ENCODE peak calls at places on chromosomes 3 and 15, in six cellular contexts. F is A549; K is HTR-8/SVneo; L is stimulated activated naive CD4-positive, alpha-beta T cell; N is NT2/D1; G is HFF-Myc. R is an unnamed sample.

GRCh38 chr3:186073641-186074040 is 35.2 kb downstream of the ETV5 start:
- DNase-seq in F (no peak), K (no peak), L (no peak), N (no peak), G (no peak), R (no peak)

GRCh38 chr15:58454950-58455401 is 23.2 kb downstream of the LIPC start:
- DNase-seq in F (no peak), K (no peak), L (no peak), N (no peak), G (no peak), R (no peak)

GRCh38 chr3:125194849-125195601 is 17.5 kb downstream of the SLC12A8 start:
- DNase-seq in F (no peak), K (no peak), L (no peak), N (no peak), G (peak), R (no peak)

GRCh38 chr15:67091073-67091965 is 25.9 kb downstream of the SMAD3 start:
- DNase-seq in F (peak), K (peak), L (no peak), N (no peak), G (peak), R (peak)

GRCh38 chr15:56468271-56468912 is 3.5 kb upstream of the MNS1 start:
- DNase-seq in F (no peak), K (no peak), L (peak), N (no peak), G (no peak), R (no peak)

GRCh38 chr15:49877117-49877860 is 241.7 kb downstream of the ATP8B4 start:
- DNase-seq in F (no peak), K (no peak), L (no peak), N (no peak), G (no peak), R (no peak)

GRCh38 chr15:73936181-73936580 is 9.9 kb downstream of the LOXL1 start:
- DNase-seq in F (no peak), K (no peak), L (no peak), N (no peak), G (no peak), R (no peak)

GRCh38 chr3:103699228-103699627 is 1264.4 kb downstream of the ZPLD1 start:
- DNase-seq in F (no peak), K (no peak), L (no peak), N (no peak), G (no peak), R (no peak)

GRCh38 chr3:189238071-189238470 is 66.3 kb downstream of the TPRG1 start:
- DNase-seq in F (no peak), K (no peak), L (no peak), N (no peak), G (no peak), R (no peak)

GRCh38 chr3:42025388-42026138 is 63.7 kb upstream of the ULK4 start:
- DNase-seq in F (peak), K (peak), L (no peak), N (peak), G (peak), R (no peak)